ENCODE peak calls at places on chromosomes 6 and 20, in five cellular contexts. V is WTC11, O is GM12878, I is H1, T is K562. S is an unnamed sample.

GRCh38 chr6:13336553-13336952 is 8.2 kb upstream of the TBC1D7 start:
- DNase-seq in V (peak; percentile 82), O (no peak), I (peak; percentile 98), T (peak; percentile 82), S (peak; percentile 69)

GRCh38 chr6:146829792-146830565 is 231.2 kb downstream of the ADGB start:
- DNase-seq in V (no peak), O (no peak), I (no peak), T (no peak), S (no peak)

GRCh38 chr6:69705954-69706353 is 90.9 kb downstream of the LMBRD1 start:
- DNase-seq in V (no peak), O (no peak), I (no peak), T (peak; percentile 37), S (no peak)

GRCh38 chr20:37389241-37389747 is 43.4 kb downstream of the SRC start:
- DNase-seq in V (no peak), O (no peak), I (no peak), T (no peak), S (no peak)

GRCh38 chr6:56764081-56764566 is 121.4 kb upstream of the DST start:
- DNase-seq in V (no peak), O (peak; percentile 84), I (no peak), T (peak; percentile 25), S (peak; percentile 69)

GRCh38 chr6:157667211-157668033 is 155.6 kb upstream of the SNX9 start:
- DNase-seq in V (peak; percentile 54), O (peak; percentile 36), I (peak; percentile 69), T (peak; percentile 82), S (peak; percentile 58)

GRCh38 chr6:93419304-93420162 is at the start of gene EPHA7:
- DNase-seq in V (peak; percentile 99), O (no peak), I (peak; percentile 98), T (peak; percentile 1), S (no peak)

GRCh38 chr6:157741889-157742615 is 81.0 kb upstream of the SNX9 start:
- DNase-seq in V (no peak), O (no peak), I (no peak), T (no peak), S (no peak)

GRCh38 chr20:23446505-23446904 is 6.2 kb downstream of the CST11 start:
- DNase-seq in V (peak; percentile 85), O (peak; percentile 11), I (peak; percentile 88), T (peak; percentile 62), S (peak; percentile 82)

GRCh38 chr6:20024979-20025378 is 187.3 kb downstream of the MBOAT1 start:
- DNase-seq in V (no peak), O (no peak), I (no peak), T (peak; percentile 26), S (no peak)

GRCh38 chr6:125104425-125104824 is 49.1 kb upstream of the TPD52L1 start:
- DNase-seq in V (no peak), O (no peak), I (no peak), T (peak; percentile 81), S (no peak)

GRCh38 chr20:23243791-23244190 is 106.8 kb upstream of the NXT1 start:
- DNase-seq in V (no peak), O (no peak), I (no peak), T (no peak), S (no peak)

GRCh38 chr20:5434116-5434515 is 117.4 kb upstream of the PROKR2 start:
- DNase-seq in V (no peak), O (no peak), I (no peak), T (no peak), S (no peak)

GRCh38 chr6:47083586-47084047 is 41.5 kb upstream of the ADGRF1 start:
- DNase-seq in V (no peak), O (no peak), I (no peak), T (no peak), S (peak; percentile 86)

GRCh38 chr6:104718672-104719071 is 141.0 kb downstream of the HACE1 start:
- DNase-seq in V (no peak), O (no peak), I (no peak), T (no peak), S (no peak)

GRCh38 chr6:158654498-158654897 is 4.6 kb downstream of the SYTL3 start:
- DNase-seq in V (no peak), O (no peak), I (no peak), T (peak; percentile 43), S (peak; percentile 41)

GRCh38 chr20:23754731-23755130 is 4.0 kb upstream of the CST1 start:
- DNase-seq in V (no peak), O (no peak), I (no peak), T (no peak), S (no peak)

GRCh38 chr20:49964964-49965780 is 17.6 kb upstream of the SNAI1 start:
- DNase-seq in V (peak; percentile 81), O (no peak), I (peak; percentile 84), T (peak; percentile 87), S (peak; percentile 76)

GRCh38 chr6:163738725-163739124 is 324.2 kb downstream of the QKI start:
- DNase-seq in V (no peak), O (no peak), I (no peak), T (no peak), S (no peak)

GRCh38 chr6:43823879-43824740 is 54.1 kb downstream of the VEGFA start:
- DNase-seq in V (no peak), O (no peak), I (no peak), T (peak; percentile 43), S (peak; percentile 81)

GRCh38 chr20:24610341-24611115 is 141.1 kb downstream of the SYNDIG1 start:
- DNase-seq in V (no peak), O (no peak), I (no peak), T (no peak), S (no peak)

GRCh38 chr6:35960192-35960591 is 39.3 kb upstream of the SRPK1 start:
- DNase-seq in V (no peak), O (no peak), I (no peak), T (no peak), S (no peak)

GRCh38 chr6:159480471-159480870 is 212.6 kb downstream of the SOD2 start:
- DNase-seq in V (no peak), O (no peak), I (no peak), T (no peak), S (no peak)

GRCh38 chr6:154093231-154094044 is 54.4 kb downstream of the OPRM1 start:
- DNase-seq in V (no peak), O (no peak), I (no peak), T (no peak), S (no peak)

GRCh38 chr6:106702451-106703110 is 73.2 kb downstream of the QRSL1 start:
- DNase-seq in V (no peak), O (peak; percentile 86), I (no peak), T (no peak), S (peak; percentile 83)

GRCh38 chr20:61931476-61932198 is 134.0 kb downstream of the TAF4 start:
- DNase-seq in V (no peak), O (no peak), I (peak; percentile 40), T (no peak), S (no peak)

GRCh38 chr6:112010328-112010727 is 43.6 kb upstream of the CCN6 start:
- DNase-seq in V (no peak), O (no peak), I (no peak), T (no peak), S (peak; percentile 41)

GRCh38 chr6:108080010-108080780 is 5.7 kb upstream of the OSTM1 start:
- DNase-seq in V (peak; percentile 46), O (no peak), I (no peak), T (no peak), S (no peak)

GRCh38 chr6:107729098-107729497 is 95.0 kb downstream of the SCML4 start:
- DNase-seq in V (no peak), O (no peak), I (no peak), T (peak; percentile 8), S (no peak)

GRCh38 chr6:82178084-82178758 is 69.3 kb downstream of the IBTK start:
- DNase-seq in V (no peak), O (no peak), I (no peak), T (no peak), S (peak; percentile 5)

GRCh38 chr6:14206351-14206750 is 88.8 kb downstream of the CD83 start:
- DNase-seq in V (no peak), O (no peak), I (no peak), T (no peak), S (no peak)

GRCh38 chr20:20603339-20603990 is 109.0 kb downstream of the RALGAPA2 start:
- DNase-seq in V (no peak), O (peak; percentile 95), I (no peak), T (no peak), S (no peak)
- TF ChIP-seq ATF2 in V (no peak), O (peak; percentile 17), I (no peak), T (no peak), S (no peak)

GRCh38 chr6:45633272-45633908 is 255.7 kb upstream of the SUPT3H start:
- DNase-seq in V (no peak), O (no peak), I (no peak), T (no peak), S (no peak)

GRCh38 chr6:45631396-45631795 is 253.7 kb upstream of the SUPT3H start:
- DNase-seq in V (no peak), O (no peak), I (no peak), T (no peak), S (no peak)

GRCh38 chr6:45630314-45630713 is 252.6 kb upstream of the SUPT3H start:
- DNase-seq in V (no peak), O (no peak), I (no peak), T (no peak), S (no peak)

GRCh38 chr6:45626087-45626891 is 248.6 kb upstream of the SUPT3H start:
- DNase-seq in V (no peak), O (no peak), I (no peak), T (no peak), S (no peak)

DNA sequence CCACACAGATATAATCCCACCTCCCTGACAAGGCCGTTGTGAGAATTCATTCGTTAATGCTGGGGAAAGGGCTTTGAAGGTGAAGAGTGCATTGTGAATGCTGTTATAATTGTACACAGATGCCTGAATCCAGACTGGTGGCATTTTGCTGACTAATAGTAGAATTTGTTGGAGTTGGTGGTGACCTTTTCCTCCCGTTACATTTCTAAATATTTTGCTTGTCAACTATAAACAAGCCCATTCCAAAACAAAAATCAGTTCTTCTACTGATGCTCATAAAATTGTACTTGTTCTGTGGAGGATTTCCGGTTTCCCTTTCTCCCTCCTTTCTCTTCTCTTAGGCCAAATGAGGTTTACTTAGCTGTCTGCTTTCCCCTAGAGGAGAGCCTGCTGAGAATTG is 253.1 kb upstream of the SUPT3H start:
- DNase-seq in V (no peak), O (no peak), I (no peak), T (no peak), S (no peak)
- TF ChIP-seq ATF2 in V (no peak), O (no peak), I (no peak), T (no peak), S (no peak)

GRCh38 chr20:3313681-3314080 is 74.7 kb upstream of the SLC4A11 start:
- DNase-seq in V (no peak), O (no peak), I (no peak), T (no peak), S (no peak)
- TF ChIP-seq ATF2 in V (no peak), O (no peak), I (no peak), T (no peak), S (no peak)

GRCh38 chr6:17454316-17455005 is 61.1 kb downstream of the CAP2 start:
- DNase-seq in V (no peak), O (no peak), I (no peak), T (no peak), S (no peak)
- TF ChIP-seq ATF2 in V (no peak), O (no peak), I (no peak), T (no peak), S (no peak)

GRCh38 chr20:44810391-44811149 is at the start of gene RIMS4:
- DNase-seq in V (peak; percentile 48), O (no peak), I (peak; percentile 66), T (no peak), S (no peak)
- TF ChIP-seq ATF2 in V (no peak), O (no peak), I (no peak), T (no peak), S (no peak)

GRCh38 chr6:85364354-85364753 is 85.5 kb upstream of the NT5E start:
- DNase-seq in V (no peak), O (no peak), I (no peak), T (no peak), S (no peak)
- TF ChIP-seq ATF2 in V (no peak), O (no peak), I (no peak), T (no peak), S (no peak)

S was measured in HepG2.